ENCODE peak calls at places on chromosomes 13 and 19, in nine cellular contexts. T is breast epithelium, L is astrocyte, Y is H1, N is cardiac muscle cell, S is uterus, D is brain microvascular endothelial cell, J is left lung, A is transverse colon. I is an unnamed sample.

GRCh38 chr13:55013051-55013450 is 1984.4 kb downstream of the OLFM4 start:
- DNase-seq in T (no peak), L (no peak), Y (no peak), N (no peak), S (no peak), D (no peak), J (no peak), A (no peak), I (no peak)

GRCh38 chr19:58568731-58569130 is 4.4 kb downstream of the MZF1 start:
- DNase-seq in T (peak; percentile 35), L (no peak), Y (no peak), N (no peak), S (peak; percentile 7), D (no peak), J (no peak), A (peak; percentile 4), I (no peak)

GRCh38 chr13:112729408-112729807 is 39.6 kb downstream of the ATP11A start:
- DNase-seq in T (no peak), L (no peak), Y (no peak), N (peak; percentile 95), S (no peak), D (no peak), J (no peak), A (no peak), I (no peak)

GRCh38 chr13:30135868-30136267 is 171.5 kb downstream of the KATNAL1 start:
- DNase-seq in T (no peak), L (no peak), Y (no peak), N (no peak), S (no peak), D (no peak), J (no peak), A (no peak), I (no peak)

GRCh38 chr13:21063031-21063430 is 1.6 kb upstream of the LATS2 start:
- DNase-seq in T (no peak), L (no peak), Y (no peak), N (no peak), S (no peak), D (no peak), J (no peak), A (no peak), I (no peak)

GRCh38 chr13:39538826-39539555 is 64.0 kb downstream of the LHFPL6 start:
- DNase-seq in T (no peak), L (peak; percentile 75), Y (no peak), N (no peak), S (no peak), D (peak; percentile 40), J (no peak), A (no peak), I (no peak)

GRCh38 chr19:54207908-54208783 is 7.5 kb downstream of the RPS9 start:
- DNase-seq in T (no peak), L (peak; percentile 72), Y (no peak), N (no peak), S (peak; percentile 54), D (peak; percentile 40), J (peak; percentile 85), A (peak; percentile 72), I (no peak)

GRCh38 chr19:42420055-42420544 is 7.1 kb downstream of the LIPE start:
- DNase-seq in T (no peak), L (peak; percentile 18), Y (no peak), N (no peak), S (no peak), D (peak; percentile 44), J (peak; percentile 83), A (peak; percentile 64), I (no peak)

GRCh38 chr19:18389736-18390074 is 3.7 kb downstream of the GDF15 start:
- DNase-seq in T (no peak), L (no peak), Y (no peak), N (no peak), S (no peak), D (no peak), J (no peak), A (no peak), I (no peak)

GRCh38 chr13:36339600-36340155 is 6.5 kb downstream of the SPART start:
- DNase-seq in T (no peak), L (no peak), Y (no peak), N (no peak), S (no peak), D (no peak), J (no peak), A (no peak), I (no peak)

GRCh38 chr19:43779820-43780219 is 953 bp downstream of the KCNN4 start:
- DNase-seq in T (no peak), L (no peak), Y (no peak), N (no peak), S (no peak), D (no peak), J (no peak), A (no peak), I (no peak)

GRCh38 chr19:57903298-57904174 is 12.9 kb downstream of the ZNF417 start:
- DNase-seq in T (no peak), L (peak; percentile 21), Y (no peak), N (peak; percentile 44), S (no peak), D (no peak), J (no peak), A (no peak), I (no peak)

GRCh38 chr13:101149735-101150380 is 266.4 kb downstream of the NALCN start:
- DNase-seq in T (no peak), L (peak; percentile 10), Y (no peak), N (peak; percentile 28), S (no peak), D (peak; percentile 45), J (no peak), A (no peak), I (no peak)

GRCh38 chr19:38224014-38224862 is at the start of gene DPF1:
- DNase-seq in T (no peak), L (peak; percentile 36), Y (no peak), N (peak; percentile 92), S (no peak), D (peak; percentile 70), J (peak; percentile 87), A (peak; percentile 24), I (no peak)

GRCh38 chr13:98769736-98770135 is 17.3 kb upstream of the SLC15A1 start:
- DNase-seq in T (no peak), L (no peak), Y (no peak), N (no peak), S (no peak), D (no peak), J (no peak), A (no peak), I (no peak)

GRCh38 chr19:57648336-57649003 is 15.5 kb downstream of the ZNF211 start:
- DNase-seq in T (no peak), L (no peak), Y (no peak), N (no peak), S (no peak), D (no peak), J (no peak), A (no peak), I (no peak)

GRCh38 chr19:42250666-42251531 is 4.0 kb downstream of the ERF start:
- DNase-seq in T (no peak), L (no peak), Y (no peak), N (no peak), S (peak; percentile 47), D (no peak), J (no peak), A (no peak), I (no peak)

GRCh38 chr13:27792393-27793218 is at the start of gene GSX1:
- DNase-seq in T (no peak), L (peak; percentile 63), Y (peak; percentile 63), N (peak; percentile 95), S (no peak), D (peak; percentile 51), J (peak; percentile 86), A (peak; percentile 52), I (no peak)

GRCh38 chr13:110641055-110642015 is 26.0 kb downstream of the NAXD start:
- DNase-seq in T (no peak), L (peak; percentile 35), Y (no peak), N (no peak), S (no peak), D (peak; percentile 69), J (peak; percentile 43), A (no peak), I (no peak)

GRCh38 chr13:81153478-81153877 is 812.6 kb upstream of the SPRY2 start:
- DNase-seq in T (no peak), L (no peak), Y (no peak), N (no peak), S (no peak), D (no peak), J (no peak), A (no peak), I (no peak)

GRCh38 chr19:35468637-35469036 is 20.6 kb downstream of the FFAR2 start:
- DNase-seq in T (no peak), L (no peak), Y (no peak), N (peak; percentile 64), S (no peak), D (peak; percentile 2), J (peak; percentile 80), A (peak; percentile 71), I (no peak)

GRCh38 chr13:103788061-103788652 is 721.9 kb upstream of the SLC10A2 start:
- DNase-seq in T (no peak), L (no peak), Y (no peak), N (peak; percentile 64), S (no peak), D (peak; percentile 14), J (no peak), A (no peak), I (no peak)
- TF ChIP-seq CTCF in T (no peak), L (peak; percentile 7), Y (no peak), N (peak; percentile 10), S (no peak), D (peak; percentile 57), J (no peak), A (no peak), I (no peak)

GRCh38 chr19:47421244-47421786 is 2.0 kb upstream of the MEIS3 start:
- DNase-seq in T (no peak), L (no peak), Y (no peak), N (no peak), S (no peak), D (no peak), J (no peak), A (no peak), I (no peak)
- H3K27me3 ChIP-seq in T (peaks cover 6% of the 10 kb centered on the region), L (peaks cover 55% of the 10 kb centered on the region), Y (peaks cover 76% of the 10 kb centered on the region), N (peaks cover 23% of the 10 kb centered on the region), S (no peaks in the 10 kb centered on the region), D (peaks cover 70% of the 10 kb centered on the region), J (peaks cover 100% of the 10 kb centered on the region), A (peaks cover 98% of the 10 kb centered on the region), I (peaks cover 32% of the 10 kb centered on the region)

DNA sequence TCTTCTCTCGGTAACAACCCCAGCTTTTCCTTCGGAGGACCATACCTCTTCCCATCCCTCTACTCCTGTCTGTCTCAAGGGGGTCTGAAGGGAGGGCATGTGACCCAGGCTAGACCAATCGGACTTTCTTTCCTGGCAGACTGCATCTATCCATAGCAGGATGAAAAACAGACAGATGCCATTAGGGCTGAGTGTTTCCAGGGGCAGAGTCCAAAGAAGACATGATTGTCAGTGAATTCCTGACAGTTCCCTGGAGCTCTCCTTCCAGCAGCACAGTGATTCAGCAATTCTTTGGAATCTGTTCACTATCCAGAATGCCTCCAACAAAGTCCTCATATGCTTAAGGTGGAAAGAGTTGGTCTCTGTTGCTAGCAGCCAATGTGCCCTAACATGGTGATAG is 189.8 kb downstream of the KCTD12 start:
- DNase-seq in T (no peak), L (peak; percentile 6), Y (no peak), N (peak; percentile 34), S (no peak), D (peak; percentile 22), J (no peak), A (no peak), I (no peak)
- H3K4me3 ChIP-seq in T (no peak overlapping the region), L (no peak overlapping the region), Y (no peak overlapping the region), N (no peak overlapping the region), S (no peak overlapping the region), D (no peak overlapping the region), J (no peak overlapping the region), A (no peak overlapping the region), I (no peak overlapping the region)

GRCh38 chr19:14405380-14405757 is 13.8 kb downstream of the DDX39A start:
- DNase-seq in T (no peak), L (no peak), Y (no peak), N (no peak), S (no peak), D (no peak), J (no peak), A (no peak), I (no peak)
- TF ChIP-seq CTCF in T (no peak), L (no peak), Y (peak; percentile 23), N (no peak), S (no peak), D (no peak), J (no peak), A (no peak), I (no peak)

I was measured in BJ.